ENCODE peak calls at places on chromosomes 4 and X, in six cellular contexts. S is SK-N-SH, K is K562, Y is GM12878, R is H1, T is HepG2. N is an unnamed sample.

GRCh38 chrX:1500701-1501624 is 36.0 kb downstream of the P2RY8 start:
- DNase-seq in S (no peak), K (no peak), Y (peak; percentile 90), R (peak; percentile 37), T (no peak), N (no peak)

GRCh38 chrX:115940888-115941332 is 229.6 kb upstream of the AGTR2 start:
- DNase-seq in S (peak; percentile 78), K (peak; percentile 43), Y (peak; percentile 43), R (peak; percentile 62), T (peak; percentile 83), N (no peak)

GRCh38 chrX:132612990-132613564 is 124.2 kb upstream of the MBNL3 start:
- DNase-seq in S (peak; percentile 34), K (peak; percentile 23), Y (no peak), R (peak; percentile 54), T (no peak), N (peak; percentile 37)

GRCh38 chrX:31603411-31604120 is 531.7 kb upstream of the FTHL17 start:
- DNase-seq in S (no peak), K (no peak), Y (no peak), R (no peak), T (no peak), N (no peak)

GRCh38 chr4:48960988-48961635 is 25.0 kb upstream of the CWH43 start:
- DNase-seq in S (no peak), K (no peak), Y (no peak), R (no peak), T (no peak), N (no peak)

GRCh38 chrX:39550795-39551361 is 546.9 kb downstream of the BCOR start:
- DNase-seq in S (no peak), K (peak; percentile 75), Y (no peak), R (no peak), T (no peak), N (no peak)

GRCh38 chr4:10066206-10066605 is 44.9 kb upstream of the SLC2A9 start:
- DNase-seq in S (no peak), K (no peak), Y (no peak), R (no peak), T (no peak), N (no peak)

GRCh38 chrX:21946925-21947641 is 6.6 kb downstream of the SMS start:
- DNase-seq in S (no peak), K (peak; percentile 40), Y (no peak), R (no peak), T (no peak), N (no peak)

GRCh38 chr4:73998040-73999011 is at the start of gene CXCL5:
- DNase-seq in S (no peak), K (no peak), Y (no peak), R (peak; percentile 78), T (no peak), N (no peak)

GRCh38 chrX:46263494-46263893 is 281.7 kb downstream of the ZNF674 start:
- DNase-seq in S (no peak), K (no peak), Y (no peak), R (no peak), T (no peak), N (no peak)

GRCh38 chrX:24759786-24760185 is 66.1 kb downstream of the POLA1 start:
- DNase-seq in S (no peak), K (no peak), Y (no peak), R (no peak), T (no peak), N (no peak)

GRCh38 chrX:41824551-41824950 is 98.8 kb downstream of the CASK start:
- DNase-seq in S (no peak), K (no peak), Y (no peak), R (no peak), T (no peak), N (no peak)

GRCh38 chr4:52959545-52959944 is 97.4 kb downstream of the RASL11B start:
- DNase-seq in S (no peak), K (no peak), Y (no peak), R (no peak), T (no peak), N (no peak)

GRCh38 chrX:120559799-120560198 is 963 bp downstream of the CUL4B start:
- DNase-seq in S (no peak), K (peak; percentile 19), Y (no peak), R (no peak), T (no peak), N (no peak)

GRCh38 chr4:152731997-152732396 is 47.5 kb downstream of the TIGD4 start:
- DNase-seq in S (no peak), K (no peak), Y (no peak), R (no peak), T (no peak), N (no peak)

GRCh38 chr4:55032179-55032578 is 93.2 kb downstream of the KDR start:
- DNase-seq in S (no peak), K (no peak), Y (no peak), R (no peak), T (no peak), N (no peak)

DNA sequence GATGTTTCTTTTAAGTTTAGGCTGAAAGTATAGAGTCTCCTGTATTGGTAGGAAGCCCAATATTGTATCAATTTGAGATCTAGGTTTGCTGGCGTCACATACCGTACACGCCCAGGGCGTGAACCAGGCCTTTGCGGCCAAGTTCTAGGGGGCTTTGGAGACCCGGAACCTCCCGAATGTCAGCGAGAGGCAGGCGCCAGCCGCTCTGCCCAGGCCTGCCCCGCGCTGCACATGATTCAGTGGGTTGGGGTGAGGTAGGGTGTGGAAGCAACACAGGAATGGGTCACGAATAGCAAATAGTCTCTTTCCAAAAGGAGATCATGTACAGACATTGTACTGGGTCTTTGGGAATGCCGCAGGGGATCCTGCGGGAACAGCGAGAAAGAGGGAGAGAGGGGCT is 195.7 kb upstream of the FAT1 start:
- DNase-seq in S (no peak), K (no peak), Y (no peak), R (no peak), T (no peak), N (no peak)
- TF ChIP-seq CTCF in S (no peak), K (no peak), Y (no peak), R (no peak), T (no peak), N (no peak)

DNA sequence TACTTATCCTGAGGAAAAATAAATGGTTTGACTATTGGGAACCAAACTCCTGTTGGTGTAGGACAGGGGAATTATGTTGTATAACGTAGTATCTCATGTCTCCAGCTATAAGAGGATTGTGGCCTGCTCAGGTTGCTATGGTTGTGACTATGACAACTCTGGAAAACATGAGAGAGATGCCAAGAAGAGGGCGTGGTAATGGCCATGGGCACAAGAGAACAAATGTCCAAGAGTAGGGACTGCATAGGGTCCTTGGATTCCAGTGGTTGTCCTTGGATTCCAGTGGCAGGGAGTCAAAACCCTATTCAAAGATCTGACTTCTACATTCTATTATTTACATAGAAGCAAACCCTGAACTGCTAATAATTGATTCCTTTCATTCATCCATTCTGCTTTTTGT is 6.8 kb upstream of the MOB1B start:
- DNase-seq in S (no peak), K (no peak), Y (no peak), R (no peak), T (peak; percentile 26), N (no peak)
- TF ChIP-seq GABPA in S (no peak), K (no peak), Y (no peak), R (no peak), T (no peak), N (no peak)

GRCh38 chr4:159308571-159309340 is 205.9 kb downstream of the RAPGEF2 start:
- DNase-seq in S (no peak), K (no peak), Y (no peak), R (no peak), T (no peak), N (no peak)
- TF ChIP-seq POLR2AphosphoS5 in S (no peak), K (no peak), Y (no peak), R (no peak), T (no peak), N (no peak)

DNA sequence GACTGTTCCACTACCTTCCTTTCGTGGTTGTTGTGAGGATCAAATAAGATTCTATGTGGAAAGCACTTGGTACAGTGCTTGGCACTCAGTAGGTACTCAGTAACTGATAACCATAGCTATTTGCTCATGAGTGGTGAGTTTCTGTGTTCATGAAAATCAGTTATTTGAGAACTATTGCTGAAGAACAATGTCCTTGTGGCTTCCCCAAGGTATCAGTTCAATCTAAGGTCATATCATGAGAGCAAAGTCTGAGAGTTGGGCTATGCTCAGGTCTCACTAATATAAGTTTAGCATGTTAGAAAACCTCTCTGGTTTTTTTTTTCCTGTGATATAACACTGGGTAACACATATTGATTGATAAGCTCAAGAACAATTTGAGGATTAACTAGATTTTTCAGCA is 147.8 kb downstream of the GRIA3 start:
- DNase-seq in S (no peak), K (no peak), Y (no peak), R (no peak), T (no peak), N (no peak)
- TF ChIP-seq CTCF in S (no peak), K (no peak), Y (no peak), R (no peak), T (no peak), N (no peak)

DNA sequence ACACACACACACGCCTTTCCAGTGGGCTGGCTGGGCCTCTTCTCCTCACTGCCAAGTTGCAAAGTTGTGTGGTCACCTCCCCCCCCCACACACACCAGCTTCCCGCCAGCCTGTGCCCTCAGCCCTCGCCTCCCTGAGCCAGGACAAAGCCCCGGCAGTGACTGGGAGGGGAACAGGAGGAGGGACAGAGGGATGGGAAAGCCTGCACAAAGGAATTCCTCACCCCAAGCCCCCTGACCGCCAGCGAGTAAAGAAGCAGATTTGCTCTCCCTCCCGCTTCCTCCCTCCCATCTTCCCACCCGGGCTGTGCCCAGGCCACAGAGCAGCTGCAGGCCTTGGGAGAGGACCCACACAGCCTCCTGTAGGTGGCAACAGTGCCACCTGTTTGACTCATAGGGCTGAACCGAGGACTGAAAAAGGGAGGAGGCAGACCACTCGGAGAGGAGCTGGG is at the start of gene GDPD2:
- DNase-seq in S (peak; percentile 46), K (no peak), Y (no peak), R (peak; percentile 59), T (peak; percentile 50), N (no peak)
- TF ChIP-seq GABPA in S (no peak), K (no peak), Y (no peak), R (no peak), T (no peak), N (no peak)

N was measured in HL-60.